ENCODE peak calls at places on chromosomes 13 and 19, in five cellular contexts. One of them, this sample, is unnamed.

GRCh38 chr19:52670046-52670445 is 31.9 kb upstream of the ZNF83 start:
- DNase-seq in thoracic aorta: no peak
- DNase-seq in transverse colon: peak
- DNase-seq in neural progenitor cell: no peak
- DNase-seq in heart right ventricle: no peak
- DNase-seq in this sample: no peak

GRCh38 chr13:39405107-39405506 is 197.9 kb downstream of the LHFPL6 start:
- DNase-seq in thoracic aorta: no peak
- DNase-seq in transverse colon: no peak
- DNase-seq in neural progenitor cell: no peak
- DNase-seq in heart right ventricle: no peak
- DNase-seq in this sample: no peak

GRCh38 chr19:1239796-1240737 is 1.5 kb upstream of the ATP5F1D start:
- DNase-seq in thoracic aorta: no peak
- DNase-seq in transverse colon: peak
- DNase-seq in neural progenitor cell: peak
- DNase-seq in heart right ventricle: peak
- DNase-seq in this sample: peak

GRCh38 chr13:34805347-34805746 is 136.7 kb upstream of the NBEA start:
- DNase-seq in thoracic aorta: no peak
- DNase-seq in transverse colon: no peak
- DNase-seq in neural progenitor cell: no peak
- DNase-seq in heart right ventricle: no peak
- DNase-seq in this sample: no peak

GRCh38 chr13:112605531-112605990 is 17.6 kb upstream of the TUBGCP3 start:
- DNase-seq in thoracic aorta: no peak
- DNase-seq in transverse colon: no peak
- DNase-seq in neural progenitor cell: no peak
- DNase-seq in heart right ventricle: no peak
- DNase-seq in this sample: no peak

GRCh38 chr19:19460258-19460731 is 54.8 kb downstream of the GATAD2A start:
- DNase-seq in thoracic aorta: no peak
- DNase-seq in transverse colon: no peak
- DNase-seq in neural progenitor cell: no peak
- DNase-seq in heart right ventricle: no peak
- DNase-seq in this sample: no peak

GRCh38 chr19:39247701-39248664 is 673 bp downstream of the IFNL4 start:
- DNase-seq in thoracic aorta: no peak
- DNase-seq in transverse colon: no peak
- DNase-seq in neural progenitor cell: peak
- DNase-seq in heart right ventricle: no peak
- DNase-seq in this sample: peak

GRCh38 chr19:40689339-40690049 is 957 bp downstream of the NUMBL start:
- DNase-seq in thoracic aorta: no peak
- DNase-seq in transverse colon: no peak
- DNase-seq in neural progenitor cell: peak
- DNase-seq in heart right ventricle: peak
- DNase-seq in this sample: no peak

GRCh38 chr13:75801388-75801787 is 165.3 kb downstream of the LMO7 start:
- DNase-seq in thoracic aorta: no peak
- DNase-seq in transverse colon: no peak
- DNase-seq in neural progenitor cell: no peak
- DNase-seq in heart right ventricle: no peak
- DNase-seq in this sample: no peak

GRCh38 chr19:35206855-35207254 is 21.7 kb downstream of the FAM187B start:
- DNase-seq in thoracic aorta: no peak
- DNase-seq in transverse colon: no peak
- DNase-seq in neural progenitor cell: no peak
- DNase-seq in heart right ventricle: no peak
- DNase-seq in this sample: no peak
- H3K27ac ChIP-seq in thoracic aorta: no peak
- H3K27ac ChIP-seq in transverse colon: peak
- H3K27ac ChIP-seq in neural progenitor cell: no peak
- H3K27ac ChIP-seq in heart right ventricle: no peak
- H3K27ac ChIP-seq in this sample: no peak

GRCh38 chr19:12884926-12885748 is 1.9 kb downstream of the KLF1 start:
- DNase-seq in thoracic aorta: no peak
- DNase-seq in transverse colon: peak
- DNase-seq in neural progenitor cell: peak
- DNase-seq in heart right ventricle: peak
- DNase-seq in this sample: peak
- TF ChIP-seq CTCF in thoracic aorta: peak
- TF ChIP-seq CTCF in transverse colon: peak
- TF ChIP-seq CTCF in neural progenitor cell: peak
- TF ChIP-seq CTCF in heart right ventricle: peak
- TF ChIP-seq CTCF in this sample: peak

DNA sequence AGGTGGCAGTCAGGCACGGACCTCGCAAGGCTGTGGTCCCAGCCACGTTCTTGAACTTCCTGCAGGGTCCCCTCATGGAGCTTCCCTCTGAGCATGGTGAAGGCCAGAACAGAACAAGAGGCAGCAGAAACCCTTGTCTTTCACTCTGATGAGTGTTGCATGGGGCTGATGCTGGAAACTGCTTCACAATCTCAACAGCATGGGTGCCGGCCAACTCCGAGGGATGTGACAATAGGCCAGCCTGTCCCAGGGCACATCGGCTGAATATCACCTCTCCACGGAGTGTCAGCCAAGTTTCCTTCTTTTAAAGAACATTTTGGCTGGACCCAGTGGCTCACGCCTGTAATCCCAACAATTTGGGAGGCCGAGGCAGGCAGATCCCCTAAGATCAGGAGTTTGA is 173.9 kb downstream of the FOXO1 start:
- DNase-seq in thoracic aorta: no peak
- DNase-seq in transverse colon: no peak
- DNase-seq in neural progenitor cell: no peak
- DNase-seq in heart right ventricle: peak
- DNase-seq in this sample: no peak
- H3K27ac ChIP-seq in thoracic aorta: no peak
- H3K27ac ChIP-seq in transverse colon: no peak
- H3K27ac ChIP-seq in neural progenitor cell: no peak
- H3K27ac ChIP-seq in heart right ventricle: no peak
- H3K27ac ChIP-seq in this sample: no peak

GRCh38 chr13:77383097-77383496 is 56.2 kb upstream of the MYCBP2 start:
- DNase-seq in thoracic aorta: no peak
- DNase-seq in transverse colon: no peak
- DNase-seq in neural progenitor cell: no peak
- DNase-seq in heart right ventricle: no peak
- DNase-seq in this sample: no peak

GRCh38 chr13:77387607-77388200 is 60.8 kb upstream of the MYCBP2 start:
- DNase-seq in thoracic aorta: no peak
- DNase-seq in transverse colon: no peak
- DNase-seq in neural progenitor cell: no peak
- DNase-seq in heart right ventricle: no peak
- DNase-seq in this sample: no peak

GRCh38 chr13:77386046-77386445 is 59.2 kb upstream of the MYCBP2 start:
- DNase-seq in thoracic aorta: no peak
- DNase-seq in transverse colon: no peak
- DNase-seq in neural progenitor cell: no peak
- DNase-seq in heart right ventricle: no peak
- DNase-seq in this sample: no peak

GRCh38 chr13:77386880-77387606 is 60.1 kb upstream of the MYCBP2 start:
- DNase-seq in thoracic aorta: peak
- DNase-seq in transverse colon: no peak
- DNase-seq in neural progenitor cell: no peak
- DNase-seq in heart right ventricle: no peak
- DNase-seq in this sample: no peak

GRCh38 chr13:77384999-77385398 is 58.1 kb upstream of the MYCBP2 start:
- DNase-seq in thoracic aorta: no peak
- DNase-seq in transverse colon: no peak
- DNase-seq in neural progenitor cell: no peak
- DNase-seq in heart right ventricle: no peak
- DNase-seq in this sample: no peak
- TF ChIP-seq CTCF in thoracic aorta: no peak
- TF ChIP-seq CTCF in transverse colon: no peak
- TF ChIP-seq CTCF in neural progenitor cell: no peak
- TF ChIP-seq CTCF in heart right ventricle: no peak
- TF ChIP-seq CTCF in this sample: no peak

GRCh38 chr13:42985312-42986175 is 6.5 kb downstream of the EPSTI1 start:
- DNase-seq in thoracic aorta: no peak
- DNase-seq in transverse colon: peak
- DNase-seq in neural progenitor cell: no peak
- DNase-seq in heart right ventricle: peak
- DNase-seq in this sample: no peak
- H3K27ac ChIP-seq in thoracic aorta: no peak
- H3K27ac ChIP-seq in transverse colon: peak
- H3K27ac ChIP-seq in neural progenitor cell: no peak
- H3K27ac ChIP-seq in heart right ventricle: no peak
- H3K27ac ChIP-seq in this sample: no peak

This sample was measured in upper lobe of right lung.